ENCODE peak calls at places on chromosomes 16 and 17, in four cellular contexts. N is HCEC 1CT, V is NCI-H510A, Z is EL. S is an unnamed sample.

GRCh38 chr16:71515026-71515425 is 11.2 kb upstream of the CHST4 start:
- DNase-seq in V (no peak), Z (no peak), N (no peak), S (no peak)

GRCh38 chr16:24781256-24781655 is 51.8 kb downstream of the TNRC6A start:
- DNase-seq in V (no peak), Z (no peak), N (no peak), S (no peak)

GRCh38 chr16:35134471-35134870 is 1675.1 kb downstream of the TP53TG3F start:
- DNase-seq in Z (no peak), N (no peak), V (no peak), S (no peak)

GRCh38 chr16:80792031-80792430 is 12.4 kb downstream of the CDYL2 start:
- DNase-seq in Z (no peak), N (no peak), V (no peak), S (no peak)

GRCh38 chr17:73003487-73003886 is 89.0 kb downstream of the SLC39A11 start:
- DNase-seq in N (no peak), Z (no peak), V (no peak), S (no peak)

GRCh38 chr16:72590179-72590937 is 418.4 kb upstream of the PMFBP1 start:
- DNase-seq in Z (peak), N (no peak), V (no peak), S (no peak)

GRCh38 chr17:53924530-53925455 is 102.1 kb downstream of the KIF2B start:
- DNase-seq in N (no peak), V (no peak), Z (no peak), S (no peak)

GRCh38 chr17:17540278-17540906 is 44.2 kb upstream of the RASD1 start:
- DNase-seq in N (no peak), Z (no peak), V (no peak), S (no peak)

GRCh38 chr16:85908444-85908843 is 9.5 kb downstream of the IRF8 start:
- DNase-seq in N (no peak), Z (no peak), V (no peak), S (no peak)

GRCh38 chr17:78338860-78339259 is 21.0 kb downstream of the SOCS3 start:
- DNase-seq in Z (no peak), N (no peak), V (no peak), S (no peak)